ENCODE peak calls at places on chromosomes 1 and 21, in seven cellular contexts. One of them, this sample, is unnamed.
A peak's percentile ranks its signal among the peaks of the same experiment; 100 is the strongest.

GRCh38 chr1:54356680-54357147 is 49.5 kb downstream of the SSBP3 start:
- DNase-seq in A549: no peak
- DNase-seq in IMR-90: no peak
- DNase-seq in heart left ventricle: no peak
- DNase-seq in A673: no peak
- DNase-seq in GM06990: no peak
- DNase-seq in mammary epithelial cell: no peak
- DNase-seq in this sample: peak; percentile 70

GRCh38 chr1:14824314-14824915 is 225.9 kb downstream of the KAZN start:
- DNase-seq in A673: no peak
- DNase-seq in mammary epithelial cell: no peak
- DNase-seq in GM06990: no peak
- DNase-seq in A549: no peak
- DNase-seq in heart left ventricle: no peak
- DNase-seq in IMR-90: no peak
- DNase-seq in this sample: peak; percentile 57

GRCh38 chr1:203103201-203103600 is 17.4 kb upstream of the MYOG start:
- DNase-seq in GM06990: no peak
- DNase-seq in A673: no peak
- DNase-seq in heart left ventricle: no peak
- DNase-seq in mammary epithelial cell: no peak
- DNase-seq in IMR-90: no peak
- DNase-seq in A549: no peak
- DNase-seq in this sample: no peak

GRCh38 chr1:59083946-59084865 is 212.7 kb upstream of the FGGY start:
- DNase-seq in A549: no peak
- DNase-seq in heart left ventricle: peak; percentile 30
- DNase-seq in mammary epithelial cell: peak; percentile 46
- DNase-seq in A673: peak; percentile 32
- DNase-seq in GM06990: no peak
- DNase-seq in IMR-90: peak; percentile 41
- DNase-seq in this sample: peak; percentile 5

GRCh38 chr1:59556802-59557548 is 257.8 kb upstream of the HOOK1 start:
- DNase-seq in heart left ventricle: no peak
- DNase-seq in GM06990: no peak
- DNase-seq in A549: no peak
- DNase-seq in mammary epithelial cell: peak; percentile 51
- DNase-seq in IMR-90: no peak
- DNase-seq in A673: no peak
- DNase-seq in this sample: no peak

GRCh38 chr1:161736332-161736969 is 13.1 kb upstream of the DUSP12 start:
- DNase-seq in IMR-90: peak; percentile 69
- DNase-seq in A673: no peak
- DNase-seq in GM06990: no peak
- DNase-seq in heart left ventricle: no peak
- DNase-seq in A549: peak; percentile 29
- DNase-seq in mammary epithelial cell: peak; percentile 73
- DNase-seq in this sample: peak; percentile 43

GRCh38 chr1:59499273-59499955 is 202.5 kb downstream of the FGGY start:
- DNase-seq in mammary epithelial cell: peak; percentile 79
- DNase-seq in GM06990: no peak
- DNase-seq in heart left ventricle: no peak
- DNase-seq in A549: no peak
- DNase-seq in IMR-90: no peak
- DNase-seq in A673: no peak
- DNase-seq in this sample: no peak

GRCh38 chr1:157045251-157046218 is at the start of gene ARHGEF11:
- DNase-seq in A673: peak; percentile 90
- DNase-seq in GM06990: peak; percentile 70
- DNase-seq in heart left ventricle: peak; percentile 93
- DNase-seq in A549: peak; percentile 88
- DNase-seq in IMR-90: peak; percentile 87
- DNase-seq in mammary epithelial cell: peak; percentile 84
- DNase-seq in this sample: peak; percentile 82

GRCh38 chr1:28887418-28887834 is 26.9 kb upstream of the EPB41 start:
- DNase-seq in mammary epithelial cell: no peak
- DNase-seq in A549: no peak
- DNase-seq in heart left ventricle: peak; percentile 32
- DNase-seq in IMR-90: no peak
- DNase-seq in GM06990: peak; percentile 63
- DNase-seq in A673: no peak
- DNase-seq in this sample: peak; percentile 48

GRCh38 chr1:229309074-229309473 is 33.8 kb downstream of the CCSAP start:
- DNase-seq in A673: no peak
- DNase-seq in mammary epithelial cell: no peak
- DNase-seq in A549: no peak
- DNase-seq in GM06990: no peak
- DNase-seq in IMR-90: no peak
- DNase-seq in heart left ventricle: no peak
- DNase-seq in this sample: no peak

GRCh38 chr21:44700101-44701022 is 3.4 kb downstream of the KRTAP10-12 start:
- DNase-seq in A549: no peak
- DNase-seq in IMR-90: no peak
- DNase-seq in A673: no peak
- DNase-seq in heart left ventricle: no peak
- DNase-seq in mammary epithelial cell: no peak
- DNase-seq in GM06990: no peak
- DNase-seq in this sample: no peak

GRCh38 chr1:92030701-92031107 is 919 bp downstream of the EPHX4 start:
- DNase-seq in IMR-90: peak; percentile 72
- DNase-seq in A549: peak; percentile 4
- DNase-seq in GM06990: no peak
- DNase-seq in mammary epithelial cell: peak; percentile 82
- DNase-seq in heart left ventricle: no peak
- DNase-seq in A673: peak; percentile 22
- DNase-seq in this sample: no peak

GRCh38 chr1:226061793-226062557 is 541 bp upstream of the H3-3A start:
- DNase-seq in heart left ventricle: peak; percentile 85
- DNase-seq in A673: peak; percentile 72
- DNase-seq in mammary epithelial cell: peak; percentile 76
- DNase-seq in GM06990: peak; percentile 76
- DNase-seq in IMR-90: peak; percentile 65
- DNase-seq in A549: peak; percentile 89
- DNase-seq in this sample: no peak

GRCh38 chr1:230002164-230002803 is 64.8 kb upstream of the GALNT2 start:
- DNase-seq in GM06990: no peak
- DNase-seq in A549: no peak
- DNase-seq in A673: peak; percentile 18
- DNase-seq in mammary epithelial cell: no peak
- DNase-seq in IMR-90: no peak
- DNase-seq in heart left ventricle: peak; percentile 44
- DNase-seq in this sample: no peak

GRCh38 chr1:204003536-204003935 is 69.4 kb upstream of the SOX13 start:
- DNase-seq in A673: no peak
- DNase-seq in mammary epithelial cell: no peak
- DNase-seq in GM06990: no peak
- DNase-seq in A549: no peak
- DNase-seq in heart left ventricle: no peak
- DNase-seq in IMR-90: no peak
- DNase-seq in this sample: no peak

GRCh38 chr1:156705321-156705917 is at the start of gene CRABP2:
- DNase-seq in A549: no peak
- DNase-seq in heart left ventricle: peak; percentile 34
- DNase-seq in A673: peak; percentile 53
- DNase-seq in mammary epithelial cell: no peak
- DNase-seq in IMR-90: no peak
- DNase-seq in GM06990: no peak
- DNase-seq in this sample: no peak

GRCh38 chr1:227744668-227745067 is 9.4 kb downstream of the SNAP47 start:
- DNase-seq in A673: no peak
- DNase-seq in GM06990: no peak
- DNase-seq in IMR-90: no peak
- DNase-seq in A549: no peak
- DNase-seq in mammary epithelial cell: no peak
- DNase-seq in heart left ventricle: no peak
- DNase-seq in this sample: no peak

DNA sequence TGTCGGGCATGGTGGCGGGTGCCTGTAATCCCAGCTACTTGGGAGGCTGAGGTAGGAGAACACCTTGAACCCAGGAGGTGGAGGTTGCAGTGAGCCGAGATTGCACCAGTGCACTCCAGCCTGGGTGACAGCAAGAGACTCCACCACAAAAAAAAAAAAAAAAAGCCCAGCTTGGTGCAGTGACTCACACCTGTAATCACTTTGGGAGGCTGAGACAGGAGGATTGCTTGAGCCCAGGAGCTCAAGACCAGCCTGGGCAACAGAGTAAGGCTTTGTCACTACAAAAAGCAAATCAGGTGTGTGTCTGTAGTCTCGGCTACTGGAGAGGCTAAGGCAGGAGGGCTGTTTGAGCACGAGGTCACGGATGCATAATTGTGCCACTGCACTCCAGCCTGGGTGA is 5.0 kb upstream of the H6PD start:
- DNase-seq in IMR-90: no peak
- DNase-seq in A673: no peak
- DNase-seq in heart left ventricle: no peak
- DNase-seq in mammary epithelial cell: no peak
- DNase-seq in GM06990: no peak
- DNase-seq in A549: no peak
- DNase-seq in this sample: no peak
- H3K4me3 ChIP-seq in IMR-90: no peak overlapping the region
- H3K4me3 ChIP-seq in A673: no peak overlapping the region
- H3K4me3 ChIP-seq in heart left ventricle: no peak overlapping the region
- H3K4me3 ChIP-seq in mammary epithelial cell: no peak overlapping the region
- H3K4me3 ChIP-seq in GM06990: no peak overlapping the region
- H3K4me3 ChIP-seq in A549: no peak overlapping the region
- H3K4me3 ChIP-seq in this sample: no peak overlapping the region

DNA sequence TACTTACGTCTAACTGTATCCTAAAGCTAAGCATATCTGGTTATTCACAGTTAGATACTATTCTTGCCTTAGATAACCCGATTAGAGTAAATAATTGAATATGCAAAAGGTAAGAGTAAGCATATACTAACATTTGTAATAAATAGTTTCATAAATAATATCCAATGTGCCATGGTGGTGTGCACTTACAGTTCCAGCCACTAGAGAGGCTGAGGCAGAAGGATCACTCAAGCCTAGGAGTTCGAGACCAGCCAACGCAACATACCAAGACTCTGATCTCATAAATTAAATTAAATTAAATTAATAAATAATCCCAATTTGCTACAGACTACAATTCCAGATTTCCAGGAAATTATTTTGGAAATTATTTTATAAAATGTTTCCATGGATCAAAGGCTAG is 12.2 kb downstream of the ARID4B start:
- DNase-seq in mammary epithelial cell: no peak
- DNase-seq in A673: no peak
- DNase-seq in GM06990: no peak
- DNase-seq in heart left ventricle: no peak
- DNase-seq in IMR-90: no peak
- DNase-seq in A549: no peak
- DNase-seq in this sample: no peak
- TF ChIP-seq CTCF in mammary epithelial cell: no peak
- TF ChIP-seq CTCF in A673: no peak
- TF ChIP-seq CTCF in GM06990: no peak
- TF ChIP-seq CTCF in heart left ventricle: no peak
- TF ChIP-seq CTCF in IMR-90: no peak
- TF ChIP-seq CTCF in A549: no peak
- TF ChIP-seq CTCF in this sample: no peak

GRCh38 chr1:220888665-220888986 is 9.4 kb downstream of the HLX start:
- DNase-seq in GM06990: no peak
- DNase-seq in A673: no peak
- DNase-seq in heart left ventricle: no peak
- DNase-seq in mammary epithelial cell: no peak
- DNase-seq in A549: no peak
- DNase-seq in IMR-90: no peak
- DNase-seq in this sample: no peak
- H3K4me3 ChIP-seq in GM06990: no peak overlapping the region
- H3K4me3 ChIP-seq in A673: no peak overlapping the region
- H3K4me3 ChIP-seq in heart left ventricle: no peak overlapping the region
- H3K4me3 ChIP-seq in mammary epithelial cell: no peak overlapping the region
- H3K4me3 ChIP-seq in A549: no peak overlapping the region
- H3K4me3 ChIP-seq in IMR-90: no peak overlapping the region
- H3K4me3 ChIP-seq in this sample: no peak overlapping the region

GRCh38 chr1:195597929-195598328 is 1010.3 kb downstream of the KCNT2 start:
- DNase-seq in GM06990: no peak
- DNase-seq in IMR-90: no peak
- DNase-seq in mammary epithelial cell: no peak
- DNase-seq in A673: no peak
- DNase-seq in heart left ventricle: no peak
- DNase-seq in A549: no peak
- DNase-seq in this sample: no peak

GRCh38 chr1:195590649-195591048 is 1017.6 kb downstream of the KCNT2 start:
- DNase-seq in A549: no peak
- DNase-seq in IMR-90: peak; percentile 1
- DNase-seq in A673: no peak
- DNase-seq in heart left ventricle: no peak
- DNase-seq in mammary epithelial cell: no peak
- DNase-seq in GM06990: no peak
- DNase-seq in this sample: no peak

GRCh38 chr1:195594322-195594721 is 1013.9 kb downstream of the KCNT2 start:
- DNase-seq in A549: no peak
- DNase-seq in mammary epithelial cell: no peak
- DNase-seq in GM06990: no peak
- DNase-seq in IMR-90: no peak
- DNase-seq in heart left ventricle: no peak
- DNase-seq in A673: no peak
- DNase-seq in this sample: peak; percentile 5

GRCh38 chr1:195594773-195595172 is 1013.5 kb downstream of the KCNT2 start:
- DNase-seq in A673: no peak
- DNase-seq in GM06990: no peak
- DNase-seq in A549: no peak
- DNase-seq in mammary epithelial cell: no peak
- DNase-seq in heart left ventricle: no peak
- DNase-seq in IMR-90: no peak
- DNase-seq in this sample: no peak

DNA sequence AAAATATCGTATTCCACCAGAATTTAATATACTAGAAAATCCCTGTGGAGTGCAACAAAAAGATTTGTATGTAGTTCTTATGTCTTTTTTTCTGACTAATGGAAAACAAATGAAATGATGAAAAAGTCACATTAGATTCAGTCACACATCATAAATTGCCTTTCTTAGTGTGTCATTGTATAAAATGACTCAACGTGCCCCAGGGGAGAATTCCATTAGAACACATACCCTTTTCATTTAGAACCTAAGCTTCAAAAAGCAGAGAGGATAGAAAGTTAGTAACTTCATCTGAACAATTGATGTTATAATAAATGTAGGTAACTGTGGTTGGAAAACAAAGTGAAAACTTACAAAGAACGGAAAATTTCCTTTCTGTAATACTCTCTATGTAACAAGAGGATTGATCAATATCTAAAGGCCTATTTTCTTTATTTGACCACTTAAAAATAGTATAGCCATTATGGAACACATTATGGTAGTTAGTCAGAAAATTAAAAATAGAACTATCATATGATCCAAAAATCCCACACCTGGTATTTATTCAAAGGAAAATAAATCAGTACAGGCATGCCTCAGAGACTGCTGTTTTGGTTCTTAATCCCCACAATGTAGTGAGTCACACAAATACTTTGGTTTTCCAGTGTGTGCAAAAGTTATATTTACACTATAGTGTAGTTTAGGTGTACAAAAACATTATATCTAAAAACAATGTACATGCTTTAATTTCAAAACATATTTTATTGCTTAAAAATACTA is 1016.1 kb downstream of the KCNT2 start:
- DNase-seq in A673: peak; percentile 63
- DNase-seq in A549: peak; percentile 8
- DNase-seq in GM06990: no peak
- DNase-seq in heart left ventricle: no peak
- DNase-seq in IMR-90: peak; percentile 89
- DNase-seq in mammary epithelial cell: peak; percentile 88
- DNase-seq in this sample: no peak
- TF ChIP-seq CTCF in A673: no peak
- TF ChIP-seq CTCF in A549: no peak
- TF ChIP-seq CTCF in GM06990: no peak
- TF ChIP-seq CTCF in heart left ventricle: no peak
- TF ChIP-seq CTCF in IMR-90: no peak
- TF ChIP-seq CTCF in mammary epithelial cell: no peak
- TF ChIP-seq CTCF in this sample: no peak